ENCODE peak calls at places on chromosomes 7 and 10, in eight cellular contexts. B, H, X, C, L, A, D and V are unnamed samples. For H3K36me3, the result is how much of the 10 kb centered on the place peaks cover.

GRCh38 chr10:1968257-1969025 is 231.1 kb upstream of the ADARB2 start:
- DNase-seq in B (no peak), C (no peak), L (no peak), H (no peak), X (no peak), D (no peak), A (no peak), V (no peak)

GRCh38 chr10:77004917-77005564 is 632.6 kb downstream of the KCNMA1 start:
- DNase-seq in L (peak), H (no peak), B (peak), C (no peak), A (peak), D (peak), X (no peak), V (peak)

GRCh38 chr7:750111-750905 is 23.2 kb upstream of the PRKAR1B start:
- DNase-seq in D (no peak), A (no peak), X (no peak), L (no peak), C (peak), H (peak), B (no peak), V (no peak)

GRCh38 chr10:94546616-94547175 is 1.1 kb downstream of the HELLS start:
- DNase-seq in C (no peak), B (peak), H (no peak), A (no peak), X (no peak), L (no peak), D (no peak), V (no peak)

GRCh38 chr7:112204072-112204775 is 2.0 kb downstream of the DOCK4 start:
- DNase-seq in D (no peak), A (peak), B (peak), H (no peak), X (peak), C (no peak), L (no peak), V (peak)

GRCh38 chr7:151680810-151681209 is 161.1 kb upstream of the RHEB start:
- DNase-seq in B (no peak), A (no peak), X (no peak), L (no peak), C (no peak), H (peak), D (no peak), V (no peak)

GRCh38 chr7:141974831-141975230 is 1.3 kb upstream of the TAS2R38 start:
- DNase-seq in L (no peak), B (peak), C (no peak), D (no peak), A (peak), H (no peak), X (no peak), V (no peak)

GRCh38 chr7:154672659-154673415 is 330.1 kb downstream of the PAXIP1 start:
- DNase-seq in C (no peak), B (no peak), D (no peak), A (no peak), H (no peak), X (no peak), L (no peak), V (no peak)

GRCh38 chr7:112594397-112594796 is 113.6 kb downstream of the LSMEM1 start:
- DNase-seq in B (no peak), A (peak), C (no peak), H (no peak), L (no peak), X (no peak), D (no peak), V (no peak)

GRCh38 chr10:29039091-29039490 is 249.8 kb upstream of the LYZL1 start:
- DNase-seq in X (no peak), B (no peak), L (no peak), H (no peak), A (no peak), D (no peak), C (no peak), V (no peak)

GRCh38 chr7:95897557-95898183 is 125.3 kb downstream of the DYNC1I1 start:
- DNase-seq in C (no peak), B (no peak), D (no peak), H (no peak), X (no peak), L (no peak), A (no peak), V (no peak)

GRCh38 chr10:92470026-92470425 is 103.9 kb downstream of the IDE start:
- DNase-seq in X (no peak), H (no peak), B (no peak), L (no peak), D (no peak), A (no peak), C (no peak), V (no peak)

GRCh38 chr7:2613926-2614613 is 17.7 kb upstream of the TTYH3 start:
- DNase-seq in D (no peak), L (no peak), H (peak), B (no peak), X (no peak), C (no peak), A (no peak), V (no peak)

GRCh38 chr7:153457796-153458195 is 594.4 kb upstream of the DPP6 start:
- DNase-seq in B (no peak), D (no peak), H (no peak), L (no peak), C (no peak), A (no peak), X (no peak), V (no peak)

GRCh38 chr10:93152136-93152535 is 78.4 kb downstream of the CYP26A1 start:
- DNase-seq in D (no peak), B (no peak), H (no peak), A (no peak), C (no peak), X (no peak), L (no peak), V (no peak)

GRCh38 chr10:110893559-110894179 is 21.9 kb downstream of the PDCD4 start:
- DNase-seq in H (no peak), X (peak), D (no peak), B (peak), C (no peak), L (no peak), A (peak), V (no peak)

GRCh38 chr10:60335708-60336107 is 54.0 kb downstream of the ANK3 start:
- DNase-seq in B (no peak), X (no peak), C (no peak), A (no peak), H (no peak), L (no peak), D (no peak), V (no peak)

GRCh38 chr7:28988091-28988490 is 30.0 kb upstream of the TRIL start:
- DNase-seq in C (no peak), H (no peak), A (no peak), D (no peak), B (no peak), L (no peak), X (no peak), V (no peak)

GRCh38 chr10:59252491-59252890 is 76.0 kb downstream of the PHYHIPL start:
- DNase-seq in X (no peak), A (no peak), B (no peak), C (no peak), D (no peak), H (no peak), L (no peak), V (no peak)

GRCh38 chr10:80444646-80445319 is 9.3 kb upstream of the TSPAN14 start:
- DNase-seq in L (no peak), C (no peak), B (peak), H (peak), X (no peak), D (no peak), A (peak), V (peak)

GRCh38 chr10:95742529-95742884 is 13.5 kb upstream of the ENTPD1 start:
- DNase-seq in H (no peak), B (no peak), L (no peak), C (no peak), A (no peak), X (no peak), D (no peak), V (no peak)

GRCh38 chr10:128530301-128530700 is 404.1 kb upstream of the MKI67 start:
- DNase-seq in B (no peak), H (no peak), A (no peak), C (no peak), D (no peak), X (no peak), L (no peak), V (no peak)

GRCh38 chr7:12620371-12620770 is 49.9 kb downstream of the SCIN start:
- DNase-seq in C (no peak), B (no peak), A (no peak), D (no peak), L (no peak), X (no peak), H (no peak), V (no peak)

GRCh38 chr7:157046681-157047080 is 36.2 kb upstream of the MNX1 start:
- DNase-seq in C (no peak), H (no peak), L (no peak), D (no peak), B (no peak), X (no peak), A (no peak), V (no peak)

GRCh38 chr10:77111611-77112550 is 525.7 kb downstream of the KCNMA1 start:
- DNase-seq in B (peak), D (no peak), H (no peak), C (no peak), A (peak), X (peak), L (peak), V (peak)

GRCh38 chr10:45235823-45236222 is 79.6 kb downstream of the OR13A1 start:
- DNase-seq in D (no peak), H (no peak), A (no peak), B (no peak), X (no peak), C (no peak), L (no peak), V (no peak)

GRCh38 chr7:112135815-112136706 is 70.1 kb downstream of the DOCK4 start:
- DNase-seq in L (no peak), C (no peak), H (no peak), A (no peak), X (no peak), D (no peak), B (no peak), V (peak)

GRCh38 chr7:155604504-155604997 is 39.9 kb upstream of the RBM33 start:
- DNase-seq in C (no peak), A (no peak), H (no peak), D (no peak), L (no peak), X (no peak), B (no peak), V (no peak)

GRCh38 chr7:22481726-22482125 is 18.3 kb downstream of the STEAP1B start:
- DNase-seq in C (no peak), H (no peak), X (no peak), D (no peak), L (no peak), A (no peak), B (peak), V (no peak)

GRCh38 chr7:94414481-94414880 is 19.8 kb downstream of the COL1A2 start:
- DNase-seq in A (no peak), X (no peak), D (no peak), H (no peak), L (no peak), B (no peak), C (no peak), V (peak)

GRCh38 chr10:7359954-7360353 is 50.9 kb downstream of the SFMBT2 start:
- DNase-seq in D (no peak), L (no peak), X (no peak), H (no peak), B (no peak), A (no peak), C (no peak), V (no peak)

DNA sequence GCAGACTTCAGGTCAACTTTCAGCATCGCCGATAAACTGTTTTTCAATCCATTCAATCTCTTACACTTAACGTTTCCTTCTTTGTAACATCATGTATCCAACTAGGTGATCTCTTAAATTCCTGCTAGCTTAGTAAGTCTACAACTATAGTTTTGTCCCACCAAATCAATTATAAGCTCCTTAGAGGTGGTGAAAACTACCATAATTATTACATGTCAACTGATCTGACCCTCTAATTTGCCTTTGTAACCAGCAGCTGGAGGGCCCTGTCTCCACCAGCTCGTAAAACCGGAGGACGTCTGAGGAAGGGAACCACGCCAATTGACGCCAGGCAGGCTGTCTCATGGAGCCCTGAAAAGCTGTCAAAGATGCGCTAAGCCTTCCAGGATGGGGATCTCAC is 113.4 kb downstream of the ABCC2 start:
- DNase-seq in L (no peak), D (no peak), C (no peak), H (no peak), X (no peak), A (no peak), B (no peak), V (no peak)
- H3K36me3 ChIP-seq in L (half or more), D (half or more), C (under half), H (under half), X (under half), A (under half), B (under half), V (half or more)

DNA sequence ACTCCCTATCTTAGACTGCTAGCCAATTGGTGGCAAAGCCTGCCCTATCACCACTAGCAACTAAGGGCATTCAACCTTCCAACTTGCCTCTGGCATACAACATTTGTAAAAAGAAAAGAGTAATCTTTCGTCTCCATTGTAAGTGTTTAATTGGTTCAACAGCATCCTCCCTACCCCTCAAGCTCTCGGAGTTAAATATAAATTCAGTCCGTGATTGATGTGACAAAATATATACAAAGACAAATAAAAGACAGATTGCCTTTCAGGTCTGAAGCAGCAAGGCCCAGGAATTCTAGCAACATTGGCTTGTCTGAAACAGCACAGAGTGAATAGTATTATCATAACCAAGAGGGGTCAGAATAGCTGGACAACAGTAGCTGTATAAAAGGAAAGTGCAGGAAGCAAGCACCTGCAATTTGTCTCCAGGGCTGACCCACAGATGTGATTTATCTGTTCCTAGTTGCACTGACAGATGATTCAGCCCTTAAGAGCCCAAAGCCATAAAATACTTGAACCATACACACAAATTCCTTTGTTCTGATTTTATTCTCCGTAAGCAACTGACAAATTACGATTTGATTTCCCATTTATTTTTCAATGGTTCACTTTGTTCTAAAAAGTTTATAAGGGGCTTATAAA is 47.7 kb upstream of the ANKRD1 start:
- DNase-seq in X (no peak), L (no peak), H (no peak), A (no peak), D (no peak), B (no peak), C (no peak), V (peak)
- H3K36me3 ChIP-seq in X (under half), L (under half), H (under half), A (under half), D (under half), B (under half), C (under half), V (under half)

GRCh38 chr10:73798927-73799563 is 12.4 kb downstream of the NDST2 start:
- DNase-seq in H (no peak), C (no peak), X (no peak), A (no peak), L (no peak), B (no peak), D (no peak), V (no peak)
- H3K36me3 ChIP-seq in H (under half), C (under half), X (under half), A (under half), L (half or more), B (under half), D (under half), V (under half)

GRCh38 chr7:99362801-99363200 is 11.7 kb upstream of the ARPC1B start:
- DNase-seq in D (no peak), B (no peak), L (no peak), A (no peak), H (no peak), X (no peak), C (no peak), V (no peak)
- H3K36me3 ChIP-seq in D (under half), B (under half), L (half or more), A (under half), H (under half), X (under half), C (under half), V (half or more)

GRCh38 chr10:6212806-6213205 is 10.1 kb downstream of the PFKFB3 start:
- DNase-seq in H (no peak), B (no peak), X (no peak), D (no peak), C (no peak), A (no peak), L (no peak), V (no peak)
- H3K36me3 ChIP-seq in H (under half), B (under half), X (under half), D (under half), C (under half), A (under half), L (half or more), V (under half)

GRCh38 chr7:44057181-44057848 is 8.1 kb downstream of the PGAM2 start:
- DNase-seq in X (no peak), A (no peak), B (no peak), H (peak), L (no peak), C (no peak), D (no peak), V (no peak)
- H3K36me3 ChIP-seq in X (under half), A (under half), B (under half), H (under half), L (half or more), C (under half), D (under half), V (half or more)

DNA sequence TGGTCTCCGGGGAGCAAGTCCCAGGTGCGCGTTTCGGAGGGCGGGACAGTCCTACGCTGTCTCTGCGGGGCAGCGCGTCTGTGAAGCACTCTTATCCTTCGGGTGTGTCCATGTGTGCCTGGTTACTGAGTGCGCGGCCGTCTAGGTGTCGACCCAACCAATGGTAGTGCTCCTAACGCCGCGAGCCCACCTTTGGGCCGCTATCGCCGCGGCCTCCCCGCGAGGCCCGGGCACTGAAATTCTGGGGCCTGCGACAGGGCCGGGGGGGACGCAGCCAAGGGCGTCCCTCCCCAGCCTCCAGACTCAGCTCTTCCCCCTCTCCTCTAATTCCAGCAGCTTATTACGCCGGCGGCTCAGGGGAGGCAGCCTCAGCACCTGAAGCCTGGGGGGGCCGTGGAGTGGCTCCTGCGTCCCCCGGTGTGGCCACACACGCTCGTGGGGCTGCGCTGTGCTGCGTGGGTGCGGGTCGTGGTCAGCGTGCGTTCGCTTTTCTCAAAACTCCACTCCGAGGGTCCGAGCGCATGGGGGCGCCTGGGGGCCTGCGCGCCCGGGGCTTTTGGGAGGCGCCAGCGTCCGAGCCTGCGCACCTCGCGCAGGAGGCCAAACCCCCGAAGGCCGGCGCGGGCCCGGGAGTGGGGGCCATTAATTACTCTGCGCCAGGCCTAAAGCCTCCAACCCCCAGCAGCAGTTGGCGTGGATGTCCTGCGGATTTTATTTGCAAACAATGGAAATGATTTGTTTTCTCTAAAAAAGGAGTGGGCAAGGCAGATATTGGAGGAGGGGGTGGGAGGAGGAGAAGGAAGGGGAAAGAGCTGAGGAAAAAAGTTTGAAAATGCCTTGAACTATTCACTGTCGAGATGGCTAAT is 3.0 kb upstream of the ZNF503 start:
- DNase-seq in H (peak), D (no peak), B (peak), A (peak), L (no peak), C (peak), X (no peak), V (no peak)
- H3K36me3 ChIP-seq in H (under half), D (under half), B (under half), A (under half), L (under half), C (under half), X (under half), V (under half)

GRCh38 chr7:149475121-149476045 is 14.5 kb upstream of the ZNF777 start:
- DNase-seq in H (no peak), A (no peak), C (no peak), D (no peak), X (no peak), L (no peak), B (no peak), V (no peak)

GRCh38 chr7:149476791-149477190 is 15.9 kb upstream of the ZNF777 start:
- DNase-seq in D (no peak), A (no peak), H (no peak), C (no peak), L (no peak), X (no peak), B (no peak), V (no peak)

GRCh38 chr7:149471289-149471953 is 10.6 kb upstream of the ZNF777 start:
- DNase-seq in C (no peak), A (no peak), X (no peak), D (no peak), B (no peak), H (no peak), L (no peak), V (no peak)

GRCh38 chr7:149473251-149473650 is 12.4 kb upstream of the ZNF777 start:
- DNase-seq in C (no peak), B (no peak), H (no peak), A (no peak), L (no peak), D (no peak), X (no peak), V (no peak)

GRCh38 chr7:149474309-149475120 is 13.7 kb upstream of the ZNF777 start:
- DNase-seq in D (no peak), C (no peak), B (no peak), L (no peak), H (no peak), X (no peak), A (no peak), V (no peak)
- H3K36me3 ChIP-seq in D (under half), C (under half), B (under half), L (half or more), H (under half), X (under half), A (under half), V (half or more)